ENCODE peak calls at places on chromosome 17, in ten cellular contexts. N is psoas muscle, E is AG04450, L is SK-N-SH, A is cardiac fibroblast, S is A549, P is AG09309, B is GM23338, Y is neural progenitor cell, O is retinal pigment epithelial cell. K is an unnamed sample.

GRCh38 chr17:65364408-65364807 is 197.0 kb downstream of the AXIN2 start:
- DNase-seq in N (no peak), E (no peak), L (no peak), A (no peak), S (no peak), P (no peak), B (no peak), Y (no peak), O (no peak), K (no peak)

GRCh38 chr17:72615627-72615991 is 476.9 kb downstream of the SLC39A11 start:
- DNase-seq in N (no peak), E (no peak), L (no peak), A (no peak), S (no peak), P (no peak), B (no peak), Y (no peak), O (no peak), K (no peak)

GRCh38 chr17:41906465-41907184 is 12.1 kb downstream of the ACLY start:
- DNase-seq in N (no peak), E (no peak), L (no peak), A (peak), S (peak), P (no peak), B (no peak), Y (no peak), O (no peak), K (no peak)

GRCh38 chr17:79549111-79549915 is 61.5 kb downstream of the RBFOX3 start:
- DNase-seq in N (peak), E (no peak), L (peak), A (no peak), S (no peak), P (no peak), B (peak), Y (peak), O (no peak), K (peak)

GRCh38 chr17:4208228-4208627 is 55.6 kb downstream of the ANKFY1 start:
- DNase-seq in N (no peak), E (no peak), L (no peak), A (peak), S (no peak), P (peak), B (no peak), Y (no peak), O (no peak), K (no peak)

GRCh38 chr17:65538679-65539529 is 22.5 kb downstream of the AXIN2 start:
- DNase-seq in N (no peak), E (no peak), L (no peak), A (no peak), S (no peak), P (no peak), B (no peak), Y (peak), O (no peak), K (no peak)

GRCh38 chr17:41648411-41649195 is 24.2 kb upstream of the KRT17 start:
- DNase-seq in N (peak), E (peak), L (peak), A (peak), S (peak), P (no peak), B (peak), Y (peak), O (no peak), K (peak)

GRCh38 chr17:67013891-67014290 is 30.5 kb upstream of the CACNG1 start:
- DNase-seq in N (no peak), E (no peak), L (no peak), A (no peak), S (no peak), P (no peak), B (no peak), Y (no peak), O (no peak), K (no peak)

GRCh38 chr17:55677449-55677848 is 45.2 kb downstream of the TMEM100 start:
- DNase-seq in N (no peak), E (no peak), L (no peak), A (no peak), S (no peak), P (no peak), B (no peak), Y (no peak), O (no peak), K (no peak)

GRCh38 chr17:35856603-35857002 is 12.1 kb downstream of the HEATR9 start:
- DNase-seq in N (no peak), E (no peak), L (no peak), A (no peak), S (no peak), P (no peak), B (no peak), Y (no peak), O (no peak), K (no peak)

GRCh38 chr17:74442670-74443515 is 11.0 kb downstream of the GPRC5C start:
- DNase-seq in N (peak), E (no peak), L (peak), A (peak), S (no peak), P (no peak), B (peak), Y (peak), O (no peak), K (no peak)

GRCh38 chr17:8611671-8612298 is 18.7 kb downstream of the MYH10 start:
- DNase-seq in N (no peak), E (no peak), L (no peak), A (peak), S (no peak), P (peak), B (peak), Y (no peak), O (no peak), K (no peak)

GRCh38 chr17:44221862-44222111 is 2.3 kb upstream of the UBTF start:
- DNase-seq in N (no peak), E (no peak), L (no peak), A (no peak), S (no peak), P (no peak), B (no peak), Y (no peak), O (no peak), K (peak)

GRCh38 chr17:17518951-17519350 is 22.8 kb upstream of the RASD1 start:
- DNase-seq in N (no peak), E (no peak), L (no peak), A (no peak), S (no peak), P (no peak), B (no peak), Y (no peak), O (no peak), K (no peak)

GRCh38 chr17:48134912-48135480 is 27.4 kb downstream of the SNX11 start:
- DNase-seq in N (no peak), E (no peak), L (no peak), A (no peak), S (no peak), P (no peak), B (peak), Y (peak), O (no peak), K (peak)

GRCh38 chr17:51372345-51373004 is 112.1 kb downstream of the UTP18 start:
- DNase-seq in N (no peak), E (no peak), L (no peak), A (peak), S (peak), P (peak), B (peak), Y (peak), O (no peak), K (peak)

GRCh38 chr17:8572767-8573166 is 57.8 kb downstream of the MYH10 start:
- DNase-seq in N (no peak), E (no peak), L (no peak), A (peak), S (no peak), P (no peak), B (no peak), Y (no peak), O (no peak), K (no peak)

GRCh38 chr17:38897671-38898290 is 27.6 kb upstream of the LASP1NB start:
- DNase-seq in N (no peak), E (no peak), L (no peak), A (no peak), S (no peak), P (no peak), B (no peak), Y (peak), O (no peak), K (no peak)

GRCh38 chr17:49369089-49369488 is 7.0 kb upstream of the ZNF652 start:
- DNase-seq in N (no peak), E (no peak), L (no peak), A (no peak), S (no peak), P (no peak), B (no peak), Y (no peak), O (no peak), K (no peak)

GRCh38 chr17:45646288-45646988 is 137.7 kb upstream of the CRHR1 start:
- DNase-seq in N (no peak), E (no peak), L (no peak), A (no peak), S (no peak), P (no peak), B (no peak), Y (no peak), O (no peak), K (peak)

GRCh38 chr17:7839890-7840260 is 5.9 kb downstream of the KDM6B start:
- DNase-seq in N (no peak), E (no peak), L (no peak), A (peak), S (peak), P (no peak), B (peak), Y (peak), O (no peak), K (no peak)

GRCh38 chr17:73874008-73874407 is 229.8 kb upstream of the SDK2 start:
- DNase-seq in N (no peak), E (no peak), L (no peak), A (no peak), S (peak), P (no peak), B (no peak), Y (no peak), O (no peak), K (no peak)

GRCh38 chr17:45220079-45220478 is 1.6 kb upstream of the FMNL1 start:
- DNase-seq in N (peak), E (no peak), L (no peak), A (no peak), S (no peak), P (no peak), B (no peak), Y (no peak), O (no peak), K (no peak)

GRCh38 chr17:6701719-6702118 is 11.4 kb downstream of the SLC13A5 start:
- DNase-seq in N (no peak), E (no peak), L (peak), A (peak), S (peak), P (no peak), B (peak), Y (peak), O (no peak), K (peak)

GRCh38 chr17:338442-339192 is 14.0 kb downstream of the RPH3AL start:
- DNase-seq in N (peak), E (no peak), L (no peak), A (no peak), S (no peak), P (no peak), B (no peak), Y (no peak), O (no peak), K (peak)

GRCh38 chr17:52024296-52024870 is 134.1 kb downstream of the CA10 start:
- DNase-seq in N (no peak), E (no peak), L (peak), A (peak), S (no peak), P (no peak), B (no peak), Y (no peak), O (peak), K (peak)

GRCh38 chr17:58189436-58190146 is 2.9 kb upstream of the EPX start:
- DNase-seq in N (peak), E (peak), L (peak), A (peak), S (peak), P (peak), B (no peak), Y (no peak), O (no peak), K (no peak)

GRCh38 chr17:34493903-34494302 is 85.5 kb upstream of the TMEM132E start:
- DNase-seq in N (no peak), E (no peak), L (no peak), A (no peak), S (no peak), P (no peak), B (no peak), Y (no peak), O (no peak), K (no peak)

GRCh38 chr17:71327376-71328059 is 793.3 kb upstream of the SOX9 start:
- DNase-seq in N (no peak), E (peak), L (no peak), A (peak), S (no peak), P (peak), B (no peak), Y (no peak), O (no peak), K (no peak)

GRCh38 chr17:46727572-46728348 is 90.7 kb downstream of the WNT3 start:
- DNase-seq in N (no peak), E (peak), L (no peak), A (peak), S (no peak), P (peak), B (no peak), Y (no peak), O (peak), K (no peak)

GRCh38 chr17:75003957-75004355 is 8.5 kb upstream of the MRPL58 start:
- DNase-seq in N (peak), E (no peak), L (peak), A (no peak), S (no peak), P (no peak), B (no peak), Y (no peak), O (no peak), K (no peak)

GRCh38 chr17:37142294-37142944 is 193.7 kb downstream of the AATF start:
- DNase-seq in N (no peak), E (no peak), L (no peak), A (no peak), S (no peak), P (no peak), B (no peak), Y (no peak), O (no peak), K (no peak)

GRCh38 chr17:67671492-67671891 is 46.2 kb upstream of the NOL11 start:
- DNase-seq in N (no peak), E (no peak), L (peak), A (peak), S (no peak), P (no peak), B (no peak), Y (no peak), O (no peak), K (no peak)

GRCh38 chr17:12568358-12569251 is 97.1 kb upstream of the MYOCD start:
- DNase-seq in N (no peak), E (no peak), L (no peak), A (no peak), S (no peak), P (no peak), B (no peak), Y (no peak), O (no peak), K (no peak)

GRCh38 chr17:8069587-8069860 is 18.0 kb downstream of the ALOX12B start:
- DNase-seq in N (no peak), E (no peak), L (no peak), A (no peak), S (no peak), P (no peak), B (no peak), Y (no peak), O (no peak), K (no peak)

GRCh38 chr17:55305321-55306087 is 40.7 kb downstream of the HLF start:
- DNase-seq in N (no peak), E (no peak), L (no peak), A (no peak), S (no peak), P (no peak), B (peak), Y (no peak), O (no peak), K (no peak)

GRCh38 chr17:60618854-60619253 is 18.9 kb downstream of the PPM1D start:
- DNase-seq in N (no peak), E (no peak), L (no peak), A (no peak), S (no peak), P (no peak), B (no peak), Y (no peak), O (no peak), K (no peak)

GRCh38 chr17:82029990-82030469 is 1.4 kb upstream of the RAC3 start:
- DNase-seq in N (no peak), E (no peak), L (no peak), A (no peak), S (no peak), P (no peak), B (no peak), Y (no peak), O (no peak), K (no peak)
- H3K4me3 ChIP-seq in N (peak), E (no peak), L (no peak), A (no peak), S (no peak), P (no peak), B (peak), Y (no peak), O (no peak), K (no peak)

DNA sequence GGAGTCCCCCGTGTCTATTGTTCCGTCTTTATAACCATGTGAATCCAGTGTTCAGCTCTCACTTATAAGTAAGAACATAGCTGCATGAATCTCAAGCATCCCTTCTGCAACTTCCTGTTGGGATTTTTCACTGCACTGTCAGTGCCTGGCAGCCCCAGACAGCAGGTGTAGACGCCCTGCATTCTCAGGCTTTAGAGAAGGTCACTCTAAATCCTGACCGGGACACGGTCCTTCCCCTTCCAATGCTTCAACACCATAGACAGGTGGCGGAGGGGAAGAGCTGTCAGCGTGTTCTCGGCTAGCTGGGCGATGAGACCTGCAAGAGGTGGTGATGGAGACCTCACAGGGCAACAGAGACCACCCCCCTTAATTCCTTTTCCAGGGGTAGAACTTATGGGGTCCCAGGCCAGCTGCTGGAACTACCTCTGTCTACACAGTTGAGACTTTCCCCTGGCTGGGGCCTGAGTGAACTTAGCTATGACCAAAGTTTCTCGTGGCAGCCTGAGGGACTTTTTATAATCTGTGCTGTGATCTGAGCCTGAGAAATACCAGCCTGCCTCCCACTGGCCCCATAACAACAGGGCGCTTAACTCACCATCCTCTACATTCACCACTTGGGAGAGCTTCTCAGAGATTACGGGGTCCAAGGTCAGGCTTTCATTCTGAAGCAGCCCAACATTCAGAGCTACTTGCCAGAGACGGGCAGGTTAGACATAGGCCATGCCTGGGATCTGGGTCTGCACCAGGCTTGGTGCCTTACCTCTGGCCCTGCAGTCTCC is 143.2 kb upstream of the TNRC6C start:
- DNase-seq in N (no peak), E (no peak), L (peak), A (no peak), S (no peak), P (no peak), B (peak), Y (no peak), O (no peak), K (peak)
- TF ChIP-seq CTCF in N (no peak), E (no peak), L (no peak), A (no peak), S (no peak), P (no peak), B (peak), Y (peak), O (peak), K (peak)

DNA sequence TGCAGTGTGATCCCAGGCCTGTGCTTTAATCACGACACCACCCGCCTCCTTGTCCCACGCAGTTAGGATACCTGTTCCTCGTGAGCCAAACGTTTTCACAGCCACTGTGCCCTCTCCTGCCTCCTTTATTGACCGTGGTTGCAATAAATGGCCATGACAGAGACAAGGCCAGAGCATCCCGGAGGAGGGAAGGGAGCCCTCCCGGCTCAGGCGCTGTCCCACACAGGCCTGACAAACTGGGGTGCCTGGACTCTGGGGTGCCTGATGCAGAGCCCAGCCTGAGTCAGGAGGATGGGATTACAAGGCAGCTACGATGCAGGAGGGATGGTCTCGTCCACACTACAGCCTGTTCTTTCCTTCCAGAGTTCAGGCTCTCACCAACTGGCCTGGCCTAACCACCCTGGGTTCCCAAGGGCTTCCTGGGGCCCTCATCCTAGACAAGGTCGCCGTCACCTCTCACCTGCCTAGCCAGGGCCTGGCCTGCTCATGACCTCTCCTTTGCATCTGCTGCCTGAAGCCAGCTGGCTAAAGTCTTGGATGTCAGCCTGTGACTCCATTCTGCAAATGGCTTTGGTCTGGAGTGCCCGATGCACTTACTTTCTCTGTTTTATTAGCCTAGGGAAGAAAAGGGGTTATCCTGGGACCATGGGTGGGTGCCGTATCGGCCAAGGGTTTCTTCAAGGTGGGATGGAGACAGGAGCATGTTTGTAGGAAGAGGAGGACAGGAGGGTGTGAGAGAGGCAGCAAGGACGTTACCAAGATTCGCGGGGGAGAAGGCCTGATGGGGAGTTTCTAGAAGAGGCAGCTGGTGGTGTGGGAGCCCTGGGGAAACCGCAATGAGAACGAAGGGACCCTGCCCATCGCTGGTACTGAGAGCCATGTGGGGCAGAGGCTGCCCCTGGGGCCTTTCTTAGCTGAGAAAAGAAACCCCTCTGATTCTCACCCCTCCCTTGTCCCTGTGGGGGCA is 234.3 kb upstream of the TNRC6C start:
- DNase-seq in N (no peak), E (no peak), L (no peak), A (no peak), S (no peak), P (no peak), B (no peak), Y (no peak), O (no peak), K (no peak)
- H3K4me3 ChIP-seq in N (no peak), E (no peak), L (no peak), A (no peak), S (no peak), P (no peak), B (no peak), Y (no peak), O (no peak), K (no peak)

GRCh38 chr17:63117431-63117830 is 151.4 kb downstream of the TANC2 start:
- DNase-seq in N (no peak), E (no peak), L (peak), A (no peak), S (no peak), P (no peak), B (no peak), Y (no peak), O (no peak), K (no peak)

GRCh38 chr17:63116228-63116627 is 150.2 kb downstream of the TANC2 start:
- DNase-seq in N (no peak), E (no peak), L (peak), A (no peak), S (peak), P (no peak), B (peak), Y (peak), O (no peak), K (no peak)

GRCh38 chr17:63116967-63117366 is 150.9 kb downstream of the TANC2 start:
- DNase-seq in N (no peak), E (no peak), L (peak), A (peak), S (no peak), P (no peak), B (peak), Y (peak), O (peak), K (no peak)

GRCh38 chr17:63113167-63113566 is 147.1 kb downstream of the TANC2 start:
- DNase-seq in N (no peak), E (no peak), L (no peak), A (peak), S (no peak), P (no peak), B (peak), Y (peak), O (no peak), K (no peak)
- TF ChIP-seq CTCF in N (no peak), E (peak), L (peak), A (peak), S (peak), P (no peak), B (peak), Y (peak), O (no peak), K (peak)

GRCh38 chr17:32361270-32361669 is 11.3 kb downstream of the ZNF207 start:
- DNase-seq in N (no peak), E (no peak), L (no peak), A (no peak), S (no peak), P (no peak), B (no peak), Y (no peak), O (no peak), K (no peak)
- H3K4me3 ChIP-seq in N (no peak), E (no peak), L (no peak), A (no peak), S (no peak), P (no peak), B (no peak), Y (no peak), O (no peak), K (no peak)

GRCh38 chr17:19800571-19800970 is 52.5 kb upstream of the ALDH3A1 start:
- DNase-seq in N (no peak), E (no peak), L (no peak), A (no peak), S (no peak), P (no peak), B (peak), Y (no peak), O (no peak), K (no peak)
- TF ChIP-seq CTCF in N (no peak), E (no peak), L (no peak), A (no peak), S (no peak), P (no peak), B (no peak), Y (no peak), O (no peak), K (no peak)

GRCh38 chr17:3049705-3050295 is 13.6 kb downstream of the OR1D5 start:
- DNase-seq in N (no peak), E (no peak), L (no peak), A (no peak), S (no peak), P (no peak), B (no peak), Y (no peak), O (no peak), K (no peak)
- H3K4me3 ChIP-seq in N (peak), E (no peak), L (peak), A (peak), S (peak), P (no peak), B (peak), Y (peak), O (no peak), K (peak)

K was measured in WERI-Rb-1.